ENCODE peak calls at places on chromosomes 16 and 17, in eight cellular contexts. D is HuH-7.5; L is stimulated activated CD4-positive, alpha-beta T cell treated with anti-CD3 and anti-CD28 coated beads, Interleukin-15, amount 100 ng/mL, for 24 hours; U is A172; X is cardiac muscle cell; O is AG08396; H is left colon; B is NCI-H2029. C is an unnamed sample.

GRCh38 chr16:31404353-31405064 is 11.4 kb downstream of the ITGAD start:
- DNase-seq in X (no peak), B (no peak), O (peak; percentile 55), H (no peak), D (peak; percentile 24), L (no peak), U (peak; percentile 44), C (no peak)

GRCh38 chr17:2179615-2180295 is 123.8 kb downstream of the SMG6 start:
- DNase-seq in U (peak; percentile 90), B (peak; percentile 85), D (no peak), H (peak; percentile 76), X (no peak), O (peak; percentile 48), L (no peak), C (no peak)

GRCh38 chr16:21722771-21723460 is 59.1 kb downstream of the OTOA start:
- DNase-seq in B (no peak), H (no peak), O (no peak), X (no peak), D (no peak), L (no peak), U (no peak), C (no peak)

GRCh38 chr17:79698086-79698690 is 32.6 kb upstream of the ENPP7 start:
- DNase-seq in X (no peak), H (no peak), U (no peak), O (no peak), B (no peak), D (no peak), L (no peak), C (no peak)

GRCh38 chr17:44599298-44600175 is 42.3 kb downstream of the FZD2 start:
- DNase-seq in O (peak; percentile 86), L (no peak), B (peak; percentile 39), H (peak; percentile 35), D (no peak), U (peak; percentile 83), X (peak; percentile 40), C (no peak)

GRCh38 chr16:1724491-1724890 is 18.5 kb downstream of the MAPK8IP3 start:
- DNase-seq in H (no peak), B (no peak), U (no peak), L (no peak), X (no peak), D (no peak), O (no peak), C (no peak)

GRCh38 chr17:28059675-28060074 is 17.2 kb downstream of the NLK start:
- DNase-seq in U (no peak), B (no peak), X (no peak), H (no peak), L (no peak), O (no peak), D (no peak), C (no peak)

GRCh38 chr16:82011199-82011641 is at the start of gene SDR42E1:
- DNase-seq in L (peak; percentile 76), H (peak; percentile 75), U (no peak), D (peak; percentile 32), X (no peak), B (peak; percentile 61), O (no peak), C (peak; percentile 76)

GRCh38 chr17:36600936-36601302 is 464 bp upstream of the MRM1 start:
- DNase-seq in X (no peak), U (no peak), B (no peak), L (no peak), O (no peak), D (no peak), H (no peak), C (no peak)

GRCh38 chr16:8931864-8932263 is 31.8 kb downstream of the USP7 start:
- DNase-seq in B (no peak), X (peak; percentile 81), D (no peak), O (peak; percentile 59), H (no peak), L (peak; percentile 54), U (peak; percentile 46), C (peak; percentile 60)

GRCh38 chr16:842061-842476 is 41.5 kb upstream of the GNG13 start:
- DNase-seq in B (no peak), O (no peak), L (peak; percentile 9), U (no peak), X (no peak), D (no peak), H (no peak), C (no peak)

GRCh38 chr16:27209591-27209990 is 6.3 kb downstream of the KDM8 start:
- DNase-seq in O (no peak), B (no peak), D (no peak), X (no peak), U (no peak), H (no peak), L (no peak), C (no peak)

GRCh38 chr16:50246299-50247122 is 19.8 kb upstream of the ADCY7 start:
- DNase-seq in O (no peak), D (peak; percentile 35), L (no peak), X (peak; percentile 73), B (no peak), U (no peak), H (no peak), C (peak; percentile 30)

GRCh38 chr16:56279132-56279531 is 87.8 kb downstream of the GNAO1 start:
- DNase-seq in L (peak; percentile 71), D (no peak), H (no peak), O (no peak), X (no peak), B (no peak), U (no peak), C (peak; percentile 80)

GRCh38 chr16:68528686-68529379 is 10.3 kb upstream of the ZFP90 start:
- DNase-seq in O (peak; percentile 91), L (peak; percentile 91), U (peak; percentile 66), X (peak; percentile 90), H (peak; percentile 81), D (peak; percentile 96), B (peak; percentile 38), C (peak; percentile 93)

GRCh38 chr17:76142044-76143041 is 1.3 kb upstream of the FOXJ1 start:
- DNase-seq in U (no peak), B (no peak), X (no peak), L (no peak), H (no peak), D (no peak), O (no peak), C (no peak)

GRCh38 chr16:87860553-87861299 is 8.6 kb downstream of the SLC7A5 start:
- DNase-seq in U (peak; percentile 80), D (no peak), L (peak; percentile 26), X (no peak), H (peak; percentile 36), O (no peak), B (no peak), C (peak; percentile 39)

GRCh38 chr17:50312311-50312710 is 33.6 kb upstream of the XYLT2 start:
- DNase-seq in X (no peak), L (no peak), H (no peak), U (no peak), O (no peak), B (no peak), D (no peak), C (no peak)

GRCh38 chr17:63694229-63694973 is 5.5 kb downstream of the LIMD2 start:
- DNase-seq in H (no peak), O (no peak), B (no peak), U (no peak), D (no peak), X (no peak), L (no peak), C (no peak)

GRCh38 chr17:71790791-71791190 is 330.0 kb upstream of the SOX9 start:
- DNase-seq in U (peak; percentile 34), H (no peak), D (no peak), O (no peak), B (no peak), L (no peak), X (no peak), C (no peak)

GRCh38 chr17:79737922-79738578 is 7.3 kb downstream of the ENPP7 start:
- DNase-seq in X (no peak), B (no peak), H (no peak), D (no peak), L (no peak), U (no peak), O (no peak), C (no peak)

GRCh38 chr17:5354886-5355415 is 64.5 kb downstream of the NUP88 start:
- DNase-seq in L (no peak), X (no peak), U (no peak), D (no peak), O (no peak), H (no peak), B (no peak), C (no peak)

GRCh38 chr17:75698659-75699058 is 22.6 kb upstream of the ITGB4 start:
- DNase-seq in U (no peak), B (no peak), O (no peak), D (no peak), H (no peak), X (no peak), L (no peak), C (no peak)

GRCh38 chr16:81076566-81077076 is 417 bp downstream of the C16orf46 start:
- DNase-seq in L (peak; percentile 94), H (peak; percentile 89), O (peak; percentile 86), U (peak; percentile 85), B (peak; percentile 64), X (peak; percentile 86), D (peak; percentile 67), C (peak; percentile 94)

GRCh38 chr16:47493358-47494337 is 32.5 kb downstream of the PHKB start:
- DNase-seq in L (no peak), B (no peak), O (no peak), X (no peak), U (no peak), H (no peak), D (no peak), C (no peak)

GRCh38 chr16:65661451-65661850 is 539.6 kb upstream of the CDH11 start:
- DNase-seq in L (no peak), U (no peak), X (no peak), B (no peak), H (no peak), O (no peak), D (no peak), C (no peak)

GRCh38 chr16:84065536-84066132 is 23.0 kb upstream of the SLC38A8 start:
- DNase-seq in B (peak; percentile 11), X (peak; percentile 72), D (no peak), L (peak; percentile 53), O (peak; percentile 65), H (no peak), U (peak; percentile 60), C (peak; percentile 50)

GRCh38 chr16:56357765-56358322 is 67.5 kb downstream of the AMFR start:
- DNase-seq in U (no peak), O (peak; percentile 8), D (no peak), L (no peak), B (no peak), H (peak; percentile 26), X (no peak), C (peak; percentile 7)

GRCh38 chr17:5558815-5559785 is 25.2 kb downstream of the NLRP1 start:
- DNase-seq in D (no peak), B (no peak), L (no peak), O (no peak), H (no peak), X (no peak), U (no peak), C (no peak)

GRCh38 chr16:85486256-85486915 is 126.7 kb upstream of the GSE1 start:
- DNase-seq in L (no peak), U (no peak), H (no peak), D (no peak), O (no peak), X (no peak), B (no peak), C (no peak)

GRCh38 chr17:28950017-28950751 is 1.1 kb downstream of the PHF12 start:
- DNase-seq in X (peak; percentile 70), L (peak; percentile 69), B (peak; percentile 29), H (peak; percentile 74), U (no peak), O (no peak), D (no peak), C (peak; percentile 71)

GRCh38 chr17:82949984-82950383 is 110.2 kb upstream of the ZNF750 start:
- DNase-seq in D (no peak), B (no peak), L (no peak), H (no peak), U (no peak), X (no peak), O (no peak), C (no peak)

GRCh38 chr16:26951950-26952349 is 114.8 kb upstream of the C16orf82 start:
- DNase-seq in L (no peak), X (peak; percentile 57), B (no peak), U (no peak), H (no peak), O (peak; percentile 49), D (no peak), C (no peak)

GRCh38 chr17:51000835-51001638 is 119.6 kb downstream of the SPAG9 start:
- DNase-seq in O (peak; percentile 40), B (peak; percentile 50), L (no peak), H (no peak), X (peak; percentile 73), D (peak; percentile 36), U (peak; percentile 74), C (no peak)

C was measured in activated CD4-positive, alpha-beta memory T cell treated with anti-CD3 and anti-CD28 coated beads for 36 hours.